ENCODE peak calls at places on chromosomes 4 and X, in four cellular contexts. J is AG09309; I is H7; B is CD4-positive, alpha-beta T cell. W is an unnamed sample.
A peak's percentile ranks its signal among the peaks of the same experiment; 100 is the strongest.

GRCh38 chr4:85039526-85039925 is 73.0 kb upstream of the WDFY3 start:
- DNase-seq in J (no peak), I (no peak), B (no peak), W (no peak)

GRCh38 chrX:20320461-20321159 is 53.9 kb upstream of the RPS6KA3 start:
- DNase-seq in J (no peak), I (no peak), B (peak; percentile 1), W (peak; percentile 50)

GRCh38 chr4:41678951-41679350 is 69.6 kb downstream of the PHOX2B start:
- DNase-seq in J (no peak), I (no peak), B (no peak), W (no peak)

GRCh38 chrX:24643116-24643515 is 4.0 kb downstream of the PCYT1B start:
- DNase-seq in J (no peak), I (no peak), B (no peak), W (no peak)

GRCh38 chrX:103913356-103914020 is 48.9 kb upstream of the TMSB15B start:
- DNase-seq in J (no peak), I (no peak), B (no peak), W (no peak)

GRCh38 chrX:40152706-40153334 is 55.1 kb upstream of the BCOR start:
- DNase-seq in J (no peak), I (peak; percentile 87), B (no peak), W (no peak)

GRCh38 chr4:36343501-36343900 is 62.1 kb downstream of the DTHD1 start:
- DNase-seq in J (no peak), I (no peak), B (no peak), W (no peak)

GRCh38 chr4:42712854-42713253 is 55.9 kb upstream of the ATP8A1 start:
- DNase-seq in J (no peak), I (no peak), B (no peak), W (no peak)

GRCh38 chrX:68758671-68759070 is 70.2 kb upstream of the EFNB1 start:
- DNase-seq in J (no peak), I (no peak), B (no peak), W (no peak)

GRCh38 chrX:57565198-57565597 is 26.6 kb upstream of the ZXDB start:
- DNase-seq in J (no peak), I (no peak), B (no peak), W (no peak)

GRCh38 chr4:127479031-127479622 is 153.6 kb upstream of the INTU start:
- DNase-seq in J (no peak), I (peak; percentile 13), B (no peak), W (no peak)

GRCh38 chr4:87006531-87007344 is 71.9 kb downstream of the AFF1 start:
- DNase-seq in J (peak; percentile 71), I (peak; percentile 95), B (peak; percentile 86), W (peak; percentile 97)

GRCh38 chr4:25065451-25065850 is 34.7 kb upstream of the LGI2 start:
- DNase-seq in J (no peak), I (no peak), B (no peak), W (no peak)

GRCh38 chr4:4289575-4289929 is 402 bp downstream of the LYAR start:
- DNase-seq in J (no peak), I (no peak), B (no peak), W (no peak)

GRCh38 chr4:128810331-128810870 is 901 bp downstream of the JADE1 start:
- DNase-seq in J (no peak), I (peak; percentile 59), B (no peak), W (peak; percentile 41)

GRCh38 chrX:133475521-133475920 is 60.2 kb upstream of the GPC4 start:
- DNase-seq in J (no peak), I (no peak), B (no peak), W (no peak)